ENCODE peak calls at places on chromosomes 13 and 19, in ten cellular contexts. M, Z, W, N, U, A, B, E, T and P are unnamed samples.

GRCh38 chr19:5719274-5719960 is 529 bp downstream of the LONP1 start:
- DNase-seq in M (no peak), Z (peak; percentile 59), W (no peak), N (no peak), U (no peak), A (no peak), B (peak; percentile 37), E (no peak), T (no peak), P (no peak)

GRCh38 chr19:49058592-49058991 is 1.0 kb upstream of the CGB7 start:
- DNase-seq in M (no peak), Z (peak; percentile 17), W (no peak), N (peak; percentile 44), U (no peak), A (peak; percentile 56), B (no peak), E (no peak), T (no peak), P (no peak)

GRCh38 chr13:41224113-41225110 is 30.0 kb upstream of the KBTBD7 start:
- DNase-seq in M (no peak), Z (peak; percentile 53), W (no peak), N (no peak), U (no peak), A (no peak), B (no peak), E (no peak), T (no peak), P (no peak)

GRCh38 chr13:101473458-101473857 is 21.0 kb downstream of the ITGBL1 start:
- DNase-seq in M (no peak), Z (peak; percentile 56), W (no peak), N (no peak), U (peak; percentile 4), A (no peak), B (no peak), E (no peak), T (no peak), P (no peak)

GRCh38 chr13:93248627-93249047 is 22.0 kb downstream of the GPC6 start:
- DNase-seq in M (no peak), Z (peak; percentile 28), W (no peak), N (peak; percentile 3), U (no peak), A (peak; percentile 48), B (no peak), E (no peak), T (no peak), P (no peak)

GRCh38 chr13:109652536-109652935 is 133.8 kb downstream of the IRS2 start:
- DNase-seq in M (no peak), Z (no peak), W (no peak), N (no peak), U (no peak), A (no peak), B (no peak), E (no peak), T (no peak), P (no peak)

GRCh38 chr13:64248371-64249065 is 2832.9 kb upstream of the PCDH20 start:
- DNase-seq in M (no peak), Z (peak; percentile 2), W (no peak), N (no peak), U (no peak), A (no peak), B (no peak), E (no peak), T (no peak), P (no peak)

GRCh38 chr19:32830231-32831014 is 39.1 kb downstream of the SLC7A9 start:
- DNase-seq in M (no peak), Z (peak; percentile 50), W (no peak), N (no peak), U (no peak), A (no peak), B (no peak), E (no peak), T (no peak), P (no peak)

GRCh38 chr13:27313742-27314141 is 43.1 kb downstream of the RASL11A start:
- DNase-seq in M (no peak), Z (no peak), W (no peak), N (no peak), U (no peak), A (no peak), B (no peak), E (no peak), T (no peak), P (no peak)

GRCh38 chr13:94309997-94310842 is 169.3 kb downstream of the DCT start:
- DNase-seq in M (no peak), Z (peak; percentile 67), W (no peak), N (no peak), U (no peak), A (peak; percentile 15), B (no peak), E (no peak), T (no peak), P (no peak)